ENCODE peak calls at places on chromosomes 16 and 17, in five cellular contexts. W is tibial nerve, A is esophagus squamous epithelium, P is prostate gland, M is IMR-90. G is an unnamed sample.

GRCh38 chr17:4599505-4600281 is 15.4 kb downstream of the SMTNL2 start:
- DNase-seq in W (no peak), A (no peak), P (no peak), M (peak), G (peak)

GRCh38 chr16:14211856-14212543 is 140.9 kb downstream of the MRTFB start:
- DNase-seq in W (no peak), A (no peak), P (no peak), M (no peak), G (no peak)

GRCh38 chr16:14600164-14600563 is 29.9 kb downstream of the PARN start:
- DNase-seq in W (peak), A (no peak), P (no peak), M (peak), G (no peak)

GRCh38 chr17:17205368-17206148 is 575 bp downstream of the PLD6 start:
- DNase-seq in W (peak), A (no peak), P (peak), M (peak), G (peak)

GRCh38 chr16:1903845-1904820 is 14.1 kb downstream of the HS3ST6 start:
- DNase-seq in W (no peak), A (no peak), P (no peak), M (no peak), G (no peak)

GRCh38 chr17:49342575-49342936 is 19.5 kb downstream of the ZNF652 start:
- DNase-seq in W (no peak), A (no peak), P (no peak), M (no peak), G (no peak)

GRCh38 chr17:65456368-65457151 is 104.9 kb downstream of the AXIN2 start:
- DNase-seq in W (no peak), A (no peak), P (no peak), M (no peak), G (no peak)

GRCh38 chr17:50204431-50204830 is 3.0 kb upstream of the COL1A1 start:
- DNase-seq in W (no peak), A (no peak), P (no peak), M (no peak), G (peak)

GRCh38 chr16:6684076-6684673 is 648.5 kb upstream of the RBFOX1 start:
- DNase-seq in W (no peak), A (no peak), P (peak), M (no peak), G (no peak)

GRCh38 chr17:28371245-28372202 is at the start of gene SARM1:
- DNase-seq in W (peak), A (peak), P (peak), M (peak), G (peak)

GRCh38 chr17:48468299-48468698 is 38.3 kb upstream of the SKAP1 start:
- DNase-seq in W (no peak), A (no peak), P (no peak), M (no peak), G (no peak)

GRCh38 chr16:25596194-25596593 is 95.6 kb upstream of the HS3ST4 start:
- DNase-seq in W (no peak), A (no peak), P (no peak), M (no peak), G (no peak)

GRCh38 chr16:424033-424622 is 1.3 kb upstream of the RAB11FIP3 start:
- DNase-seq in W (peak), A (no peak), P (peak), M (peak), G (peak)

GRCh38 chr17:31392856-31393748 is 1.6 kb downstream of the RAB11FIP4 start:
- DNase-seq in W (no peak), A (no peak), P (peak), M (no peak), G (no peak)

GRCh38 chr17:31074772-31075538 is 19.8 kb upstream of the NF1 start:
- DNase-seq in W (no peak), A (no peak), P (no peak), M (peak), G (no peak)

GRCh38 chr17:35849469-35850348 is 19.0 kb downstream of the HEATR9 start:
- DNase-seq in W (peak), A (no peak), P (peak), M (peak), G (no peak)

GRCh38 chr16:71882505-71883192 is 1.3 kb downstream of the ZNF821 start:
- DNase-seq in W (peak), A (no peak), P (peak), M (peak), G (peak)

GRCh38 chr16:35492225-35492624 is 2032.8 kb downstream of the TP53TG3F start:
- DNase-seq in W (no peak), A (no peak), P (no peak), M (no peak), G (no peak)

GRCh38 chr17:7836596-7837374 is 2.8 kb downstream of the KDM6B start:
- DNase-seq in W (peak), A (no peak), P (peak), M (peak), G (peak)
- TF ChIP-seq POLR2A in W (peak), A (no peak), P (no peak), M (no peak), G (no peak)

GRCh38 chr17:40178660-40179059 is 1.4 kb downstream of the RAPGEFL1 start:
- DNase-seq in W (no peak), A (no peak), P (no peak), M (no peak), G (no peak)
- H3K4me3 ChIP-seq in W (no peak), A (peak), P (no peak), M (no peak), G (no peak)

GRCh38 chr17:77640242-77640641 is 318.3 kb upstream of the TNRC6C start:
- DNase-seq in W (no peak), A (no peak), P (no peak), M (no peak), G (no peak)

GRCh38 chr17:77636835-77637806 is 321.4 kb upstream of the TNRC6C start:
- DNase-seq in W (no peak), A (no peak), P (no peak), M (no peak), G (no peak)

GRCh38 chr17:77635176-77635575 is 323.3 kb upstream of the TNRC6C start:
- DNase-seq in W (no peak), A (no peak), P (no peak), M (no peak), G (no peak)

GRCh38 chr17:77638229-77638628 is 320.3 kb upstream of the TNRC6C start:
- DNase-seq in W (no peak), A (no peak), P (no peak), M (no peak), G (no peak)

DNA sequence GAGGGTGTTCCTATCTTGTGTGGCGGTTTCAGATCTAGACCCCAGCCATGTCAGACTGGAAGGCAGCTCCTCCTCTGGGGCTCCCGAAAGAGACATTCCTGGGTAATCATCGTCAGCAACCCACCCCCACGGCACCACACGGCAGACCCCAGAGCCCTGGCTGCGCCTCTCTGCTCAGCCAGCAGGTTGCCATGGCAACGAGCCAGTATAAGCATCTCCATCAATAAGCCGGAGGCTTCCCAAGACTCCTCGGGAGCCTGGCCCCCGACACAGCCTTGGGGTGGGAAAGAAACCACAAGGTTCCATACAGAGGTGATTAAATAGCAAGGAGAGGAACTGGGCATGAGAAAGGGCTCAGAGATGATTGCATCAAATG is 320.7 kb upstream of the TNRC6C start:
- DNase-seq in W (no peak), A (no peak), P (no peak), M (no peak), G (no peak)
- H3K27ac ChIP-seq in W (no peak), A (no peak), P (no peak), M (no peak), G (no peak)

GRCh38 chr17:7438050-7438614 is 1.2 kb upstream of the FGF11 start:
- DNase-seq in W (peak), A (no peak), P (peak), M (no peak), G (peak)

GRCh38 chr17:7437369-7437863 is 1.9 kb upstream of the FGF11 start:
- DNase-seq in W (no peak), A (no peak), P (no peak), M (no peak), G (no peak)

GRCh38 chr17:7435676-7436555 is 681 bp downstream of the TMEM102 start:
- DNase-seq in W (no peak), A (no peak), P (peak), M (no peak), G (no peak)

GRCh38 chr17:7438656-7439460 is 454 bp upstream of the FGF11 start:
- DNase-seq in W (no peak), A (no peak), P (no peak), M (no peak), G (no peak)

DNA sequence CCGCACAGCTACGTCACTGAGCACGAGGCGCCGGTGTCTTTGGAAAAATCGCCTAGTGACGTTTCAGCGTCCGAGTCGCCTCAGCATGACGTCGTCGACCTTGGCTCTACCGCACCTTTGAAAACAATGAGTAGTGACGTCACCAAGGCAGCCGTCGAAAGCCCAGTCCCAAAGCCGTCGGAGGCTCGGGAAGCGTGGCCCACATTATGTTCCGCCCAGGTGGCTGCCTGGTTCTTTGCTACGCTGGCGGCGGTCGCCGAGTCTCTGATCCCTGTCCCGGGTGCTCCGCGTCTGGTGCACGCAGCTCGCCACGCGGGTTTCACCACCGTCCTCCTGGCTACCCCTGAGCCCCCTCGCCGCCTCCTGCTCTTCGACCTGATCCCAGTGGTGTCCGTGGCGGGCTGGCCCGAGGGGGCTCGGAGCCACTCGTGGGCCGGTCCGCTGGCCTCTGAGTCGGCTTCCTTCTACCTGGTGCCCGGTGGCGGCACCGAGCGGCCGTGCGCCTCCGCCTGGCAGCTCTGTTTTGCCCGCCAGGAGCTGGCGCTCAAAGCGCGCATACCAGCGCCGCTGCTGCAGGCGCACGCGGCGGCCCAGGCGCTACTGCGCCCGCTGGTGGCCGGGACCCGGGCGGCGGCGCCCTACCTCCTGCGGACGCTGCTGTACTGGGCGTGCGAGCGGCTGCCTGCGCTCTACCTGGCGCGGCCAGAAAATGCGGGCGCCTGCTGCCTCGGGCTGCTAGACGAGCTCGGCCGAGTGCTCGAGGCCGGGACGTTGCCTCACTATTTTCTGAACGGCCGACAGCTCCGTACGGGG is 1.5 kb downstream of the TMEM102 start:
- DNase-seq in W (no peak), A (no peak), P (peak), M (peak), G (peak)
- TF ChIP-seq POLR2A in W (no peak), A (no peak), P (peak), M (no peak), G (peak)

G was measured in uterus.